ENCODE peak calls at places on chromosome 9, in four cellular contexts. X is SK-N-MC, K is breast epithelium, O is SK-N-SH. L is an unnamed sample.

GRCh38 chr9:33265211-33265885 is 499 bp downstream of the CHMP5 start:
- DNase-seq in K (no peak), X (no peak), O (no peak), L (no peak)

GRCh38 chr9:33868430-33869000 is 51.6 kb downstream of the UBE2R2 start:
- DNase-seq in K (no peak), X (no peak), O (no peak), L (no peak)

GRCh38 chr9:71929223-71929622 is 17.8 kb downstream of the C9orf85 start:
- DNase-seq in O (no peak), X (no peak), K (no peak), L (no peak)

GRCh38 chr9:89804766-89805531 is 200.1 kb downstream of the GADD45G start:
- DNase-seq in K (no peak), O (no peak), X (no peak), L (no peak)

GRCh38 chr9:27865031-27865438 is 291.8 kb upstream of the C9orf72 start:
- DNase-seq in K (no peak), O (no peak), X (no peak), L (no peak)

GRCh38 chr9:87853843-87854242 is 28.8 kb upstream of the SPATA31E1 start:
- DNase-seq in O (peak; percentile 38), X (peak; percentile 35), K (no peak), L (no peak)

GRCh38 chr9:137605146-137606004 is at the start of gene ARRDC1:
- DNase-seq in K (peak; percentile 95), X (peak; percentile 34), O (peak; percentile 99), L (peak; percentile 96)

GRCh38 chr9:109604788-109605187 is 106.7 kb upstream of the PTPN3 start:
- DNase-seq in O (no peak), K (no peak), X (peak; percentile 97), L (no peak)

GRCh38 chr9:138022121-138022741 is 144.6 kb downstream of the CACNA1B start:
- DNase-seq in O (peak; percentile 22), X (no peak), K (no peak), L (peak; percentile 88)

GRCh38 chr9:107638922-107639321 is 149.4 kb upstream of the KLF4 start:
- DNase-seq in X (no peak), O (no peak), K (no peak), L (no peak)

GRCh38 chr9:16090907-16091629 is 538.2 kb downstream of the CCDC171 start:
- DNase-seq in X (no peak), K (no peak), O (no peak), L (no peak)

GRCh38 chr9:131276891-131277672 is 772 bp upstream of the FAM78A start:
- DNase-seq in X (no peak), K (no peak), O (peak; percentile 68), L (no peak)

GRCh38 chr9:2494571-2494970 is 127.0 kb upstream of the VLDLR start:
- DNase-seq in X (no peak), O (no peak), K (no peak), L (peak; percentile 53)

GRCh38 chr9:112193562-112194288 is 18.6 kb upstream of the SUSD1 start:
- DNase-seq in K (no peak), O (no peak), X (no peak), L (no peak)

GRCh38 chr9:124285490-124285889 is 27.7 kb downstream of the NEK6 start:
- DNase-seq in O (no peak), X (no peak), K (no peak), L (no peak)

GRCh38 chr9:124286292-124286931 is 28.7 kb downstream of the NEK6 start:
- DNase-seq in X (no peak), O (no peak), K (no peak), L (no peak)

GRCh38 chr9:124284940-124285441 is 27.2 kb downstream of the NEK6 start:
- DNase-seq in K (no peak), X (no peak), O (no peak), L (no peak)

GRCh38 chr9:124284237-124284831 is 26.6 kb downstream of the NEK6 start:
- DNase-seq in X (no peak), O (no peak), K (no peak), L (no peak)

GRCh38 chr9:124285903-124286291 is 28.1 kb downstream of the NEK6 start:
- DNase-seq in K (no peak), O (no peak), X (no peak), L (no peak)
- TF ChIP-seq POLR2AphosphoS5 in K (peak; percentile 29), O (no peak), X (no peak), L (no peak)

DNA sequence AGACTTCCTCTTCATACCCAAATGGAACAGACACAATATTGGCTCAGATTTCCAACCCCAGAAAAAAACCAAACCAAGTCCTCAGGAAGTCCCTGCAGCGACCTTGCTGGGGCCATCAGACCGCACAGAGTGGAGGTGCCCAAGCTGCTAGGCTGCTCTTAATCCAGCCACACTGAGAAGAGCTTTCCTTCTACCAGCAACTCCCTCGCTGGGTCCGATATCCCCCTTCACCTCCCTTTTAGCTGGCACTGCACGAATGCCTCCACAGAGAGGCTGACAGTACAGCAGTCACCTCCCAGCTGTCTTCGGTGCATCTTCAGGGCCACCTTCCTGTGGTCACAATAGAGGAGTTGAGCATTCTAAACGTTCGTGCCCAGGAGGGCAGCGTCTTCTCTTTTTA is 5.8 kb downstream of the NAIF1 start:
- DNase-seq in O (no peak), X (no peak), K (no peak), L (no peak)
- TF ChIP-seq POLR2AphosphoS5 in O (no peak), X (no peak), K (no peak), L (no peak)

DNA sequence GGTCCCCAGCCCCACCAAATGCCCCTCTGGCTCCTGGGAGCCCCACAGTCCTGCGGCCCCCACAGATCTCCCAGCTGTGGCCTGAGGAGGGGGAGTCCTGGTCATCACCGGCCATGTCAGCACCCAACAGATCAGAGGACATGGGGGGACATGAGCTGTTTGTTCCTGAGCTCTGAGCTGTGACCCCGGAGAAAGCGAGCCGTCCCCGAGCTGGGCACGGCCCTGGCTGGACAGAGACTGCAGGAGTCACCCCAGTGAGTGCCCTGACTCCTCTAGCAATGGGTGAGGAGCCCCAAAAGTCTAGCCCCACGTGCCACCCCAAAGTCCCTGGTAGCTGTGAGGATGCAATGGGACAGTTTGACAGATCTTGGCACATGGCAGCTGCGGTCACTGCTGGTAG is 25.7 kb downstream of the CCDC187 start:
- DNase-seq in X (no peak), O (no peak), K (no peak), L (no peak)
- TF ChIP-seq POLR2AphosphoS5 in X (no peak), O (no peak), K (no peak), L (no peak)

GRCh38 chr9:35115680-35116538 is at the start of gene ATOSB:
- DNase-seq in O (peak; percentile 90), K (peak; percentile 95), X (peak; percentile 88), L (peak; percentile 99)
- TF ChIP-seq POLR2AphosphoS5 in O (peak; percentile 68), K (peak; percentile 43), X (no peak), L (peak; percentile 41)

GRCh38 chr9:93470391-93470790 is 17.0 kb upstream of the FAM120AOS start:
- DNase-seq in K (no peak), X (no peak), O (no peak), L (no peak)

GRCh38 chr9:93475856-93476255 is 22.5 kb upstream of the FAM120AOS start:
- DNase-seq in X (no peak), K (no peak), O (no peak), L (no peak)

GRCh38 chr9:93471135-93471534 is 17.8 kb upstream of the FAM120AOS start:
- DNase-seq in X (no peak), O (no peak), K (no peak), L (no peak)

GRCh38 chr9:93475108-93475507 is 21.7 kb upstream of the FAM120AOS start:
- DNase-seq in O (no peak), K (no peak), X (no peak), L (no peak)

DNA sequence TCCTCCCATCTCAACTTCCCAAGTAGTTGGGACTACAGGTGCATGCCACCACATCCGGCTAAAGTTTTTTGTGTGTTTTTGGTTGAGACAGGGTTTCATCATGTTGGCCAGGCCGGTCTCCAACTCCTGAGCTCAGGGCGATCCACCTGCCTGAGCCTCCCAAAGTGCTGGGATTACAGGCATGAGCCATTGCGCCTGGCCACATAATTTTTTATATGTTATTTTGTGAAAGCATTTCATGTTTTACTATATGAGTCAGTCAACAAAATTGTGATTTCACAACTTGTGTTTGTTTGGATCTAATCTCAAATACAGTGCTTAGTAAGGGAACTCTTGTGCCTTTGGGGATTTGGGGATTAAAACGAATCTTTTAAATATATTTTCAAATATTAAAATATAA is 20.0 kb upstream of the FAM120AOS start:
- DNase-seq in O (no peak), K (no peak), X (no peak), L (no peak)
- TF ChIP-seq POLR2AphosphoS5 in O (no peak), K (no peak), X (no peak), L (no peak)

GRCh38 chr9:128116104-128117083 is 11.1 kb downstream of the PTGES2 start:
- DNase-seq in O (no peak), X (no peak), K (no peak), L (no peak)

GRCh38 chr9:128120061-128120740 is 7.3 kb downstream of the PTGES2 start:
- DNase-seq in X (no peak), K (no peak), O (no peak), L (no peak)

GRCh38 chr9:128117613-128118471 is 9.7 kb downstream of the PTGES2 start:
- DNase-seq in X (peak; percentile 77), O (peak; percentile 91), K (peak; percentile 96), L (peak; percentile 94)

GRCh38 chr9:128118971-128119665 is 8.4 kb downstream of the PTGES2 start:
- DNase-seq in O (no peak), X (no peak), K (no peak), L (no peak)

DNA sequence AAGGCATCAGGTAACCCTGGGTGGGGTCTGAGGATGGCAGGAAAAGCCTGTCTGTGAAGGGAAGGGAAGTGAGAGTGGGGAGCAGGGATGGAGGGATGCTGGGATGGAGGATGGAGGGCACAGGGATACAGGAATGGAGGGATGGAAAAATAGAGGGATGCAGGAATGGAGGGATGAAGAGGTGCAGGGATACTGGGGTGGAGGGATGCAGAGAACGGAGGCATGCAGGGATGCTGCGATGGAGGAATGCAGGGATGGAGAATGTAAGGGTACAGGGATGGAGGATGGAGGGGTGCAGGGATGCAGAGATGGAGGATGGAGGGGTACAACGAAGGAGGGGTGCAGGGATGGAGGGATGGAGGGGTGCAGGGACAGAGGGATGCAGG is 9.1 kb downstream of the PTGES2 start:
- DNase-seq in O (no peak), K (no peak), X (no peak), L (no peak)
- TF ChIP-seq POLR2AphosphoS5 in O (no peak), K (no peak), X (no peak), L (no peak)

GRCh38 chr9:19788614-19789271 is at the start of gene SLC24A2:
- DNase-seq in K (no peak), O (peak; percentile 79), X (no peak), L (peak; percentile 75)

GRCh38 chr9:19787672-19788071 is 1.2 kb downstream of the SLC24A2 start:
- DNase-seq in X (no peak), O (no peak), K (no peak), L (no peak)

GRCh38 chr9:19785230-19785629 is 3.6 kb downstream of the SLC24A2 start:
- DNase-seq in O (no peak), X (no peak), K (no peak), L (no peak)

GRCh38 chr9:19788152-19788551 is 685 bp downstream of the SLC24A2 start:
- DNase-seq in K (no peak), O (peak; percentile 64), X (no peak), L (peak; percentile 92)
- TF ChIP-seq POLR2AphosphoS5 in K (no peak), O (no peak), X (no peak), L (no peak)

L was measured in GM23338.